ENCODE peak calls at places on chromosome 6, in four cellular contexts. One of them, this sample, is unnamed.

GRCh38 chr6:109166643-109167042 is 71.3 kb downstream of the CEP57L1 start:
- DNase-seq in right lobe of liver: no peak
- DNase-seq in transverse colon: no peak
- DNase-seq in uterus: no peak
- DNase-seq in this sample: no peak

GRCh38 chr6:112061605-112062004 is 7.7 kb downstream of the CCN6 start:
- DNase-seq in transverse colon: no peak
- DNase-seq in right lobe of liver: no peak
- DNase-seq in uterus: no peak
- DNase-seq in this sample: no peak

GRCh38 chr6:15255481-15256414 is 9.9 kb downstream of the JARID2 start:
- DNase-seq in uterus: no peak
- DNase-seq in transverse colon: no peak
- DNase-seq in right lobe of liver: no peak
- DNase-seq in this sample: no peak

GRCh38 chr6:36682328-36683144 is 4.0 kb downstream of the CDKN1A start:
- DNase-seq in uterus: peak
- DNase-seq in right lobe of liver: peak
- DNase-seq in transverse colon: peak
- DNase-seq in this sample: peak

GRCh38 chr6:23357185-23357745 is 768.8 kb upstream of the NRSN1 start:
- DNase-seq in uterus: no peak
- DNase-seq in right lobe of liver: no peak
- DNase-seq in transverse colon: no peak
- DNase-seq in this sample: no peak

GRCh38 chr6:56509031-56509430 is 133.7 kb downstream of the DST start:
- DNase-seq in right lobe of liver: no peak
- DNase-seq in transverse colon: no peak
- DNase-seq in uterus: no peak
- DNase-seq in this sample: no peak

GRCh38 chr6:167450631-167451030 is 125.7 kb downstream of the TTLL2 start:
- DNase-seq in transverse colon: peak
- DNase-seq in right lobe of liver: no peak
- DNase-seq in uterus: no peak
- DNase-seq in this sample: no peak

GRCh38 chr6:73455865-73456629 is 4.0 kb upstream of the CGAS start:
- DNase-seq in uterus: no peak
- DNase-seq in right lobe of liver: no peak
- DNase-seq in transverse colon: no peak
- DNase-seq in this sample: no peak

GRCh38 chr6:66993272-66993671 is 1286.2 kb upstream of the EYS start:
- DNase-seq in uterus: no peak
- DNase-seq in right lobe of liver: no peak
- DNase-seq in transverse colon: no peak
- DNase-seq in this sample: no peak

GRCh38 chr6:44738652-44739141 is 351.2 kb downstream of the CDC5L start:
- DNase-seq in uterus: no peak
- DNase-seq in transverse colon: no peak
- DNase-seq in right lobe of liver: peak
- DNase-seq in this sample: no peak

GRCh38 chr6:53306819-53307347 is 41.9 kb downstream of the ELOVL5 start:
- DNase-seq in transverse colon: no peak
- DNase-seq in uterus: no peak
- DNase-seq in right lobe of liver: peak
- DNase-seq in this sample: no peak

GRCh38 chr6:37745748-37746147 is 48.1 kb upstream of the MDGA1 start:
- DNase-seq in transverse colon: no peak
- DNase-seq in right lobe of liver: no peak
- DNase-seq in uterus: no peak
- DNase-seq in this sample: no peak

GRCh38 chr6:97963148-97963680 is 680.2 kb upstream of the MMS22L start:
- DNase-seq in transverse colon: no peak
- DNase-seq in right lobe of liver: no peak
- DNase-seq in uterus: no peak
- DNase-seq in this sample: no peak

GRCh38 chr6:142696123-142696522 is 248.9 kb downstream of the HIVEP2 start:
- DNase-seq in right lobe of liver: no peak
- DNase-seq in uterus: no peak
- DNase-seq in transverse colon: no peak
- DNase-seq in this sample: no peak

GRCh38 chr6:33271098-33271607 is 523 bp downstream of the VPS52 start:
- DNase-seq in transverse colon: no peak
- DNase-seq in uterus: no peak
- DNase-seq in right lobe of liver: no peak
- DNase-seq in this sample: no peak

GRCh38 chr6:4059115-4059777 is 19.7 kb downstream of the FAM217A start:
- DNase-seq in uterus: no peak
- DNase-seq in transverse colon: no peak
- DNase-seq in right lobe of liver: no peak
- DNase-seq in this sample: no peak

GRCh38 chr6:39558079-39558478 is 167.1 kb downstream of the KIF6 start:
- DNase-seq in transverse colon: no peak
- DNase-seq in uterus: no peak
- DNase-seq in right lobe of liver: no peak
- DNase-seq in this sample: no peak

GRCh38 chr6:137707590-137708360 is 159.3 kb upstream of the TNFAIP3 start:
- DNase-seq in uterus: peak
- DNase-seq in right lobe of liver: peak
- DNase-seq in transverse colon: peak
- DNase-seq in this sample: no peak

GRCh38 chr6:33809619-33810018 is 5.8 kb upstream of the MLN start:
- DNase-seq in uterus: no peak
- DNase-seq in right lobe of liver: no peak
- DNase-seq in transverse colon: no peak
- DNase-seq in this sample: no peak

GRCh38 chr6:13431861-13432465 is 55.4 kb downstream of the GFOD1 start:
- DNase-seq in transverse colon: no peak
- DNase-seq in uterus: no peak
- DNase-seq in right lobe of liver: no peak
- DNase-seq in this sample: no peak

GRCh38 chr6:17986656-17987575 is 519 bp downstream of the KIF13A start:
- DNase-seq in uterus: peak
- DNase-seq in right lobe of liver: peak
- DNase-seq in transverse colon: peak
- DNase-seq in this sample: peak

GRCh38 chr6:16654703-16655102 is 106.6 kb downstream of the ATXN1 start:
- DNase-seq in right lobe of liver: no peak
- DNase-seq in transverse colon: no peak
- DNase-seq in uterus: no peak
- DNase-seq in this sample: no peak

GRCh38 chr6:10528170-10528981 is 7.2 kb downstream of the GCNT2 start:
- DNase-seq in transverse colon: peak
- DNase-seq in uterus: no peak
- DNase-seq in right lobe of liver: peak
- DNase-seq in this sample: no peak

GRCh38 chr6:18081669-18082037 is 40.8 kb downstream of the NHLRC1 start:
- DNase-seq in transverse colon: no peak
- DNase-seq in right lobe of liver: no peak
- DNase-seq in uterus: no peak
- DNase-seq in this sample: no peak

GRCh38 chr6:148309301-148309700 is 33.3 kb upstream of the SASH1 start:
- DNase-seq in transverse colon: no peak
- DNase-seq in right lobe of liver: no peak
- DNase-seq in uterus: no peak
- DNase-seq in this sample: no peak

GRCh38 chr6:132418566-132418965 is 17.3 kb upstream of the MOXD1 start:
- DNase-seq in uterus: no peak
- DNase-seq in transverse colon: no peak
- DNase-seq in right lobe of liver: no peak
- DNase-seq in this sample: no peak

GRCh38 chr6:15351631-15352030 is 105.8 kb downstream of the JARID2 start:
- DNase-seq in right lobe of liver: no peak
- DNase-seq in uterus: peak
- DNase-seq in transverse colon: no peak
- DNase-seq in this sample: peak

GRCh38 chr6:135887069-135887468 is 35.6 kb downstream of the PDE7B start:
- DNase-seq in right lobe of liver: no peak
- DNase-seq in uterus: no peak
- DNase-seq in transverse colon: no peak
- DNase-seq in this sample: no peak

GRCh38 chr6:26175428-26176181 is 88.4 kb downstream of the HFE start:
- DNase-seq in uterus: no peak
- DNase-seq in right lobe of liver: no peak
- DNase-seq in transverse colon: peak
- DNase-seq in this sample: no peak

GRCh38 chr6:9523462-9523861 is 891.4 kb downstream of the TFAP2A start:
- DNase-seq in uterus: no peak
- DNase-seq in transverse colon: no peak
- DNase-seq in right lobe of liver: no peak
- DNase-seq in this sample: no peak

GRCh38 chr6:111844921-111845320 is 28.3 kb downstream of the FYN start:
- DNase-seq in transverse colon: no peak
- DNase-seq in uterus: no peak
- DNase-seq in right lobe of liver: no peak
- DNase-seq in this sample: no peak

GRCh38 chr6:37608587-37608986 is 89.1 kb downstream of the MDGA1 start:
- DNase-seq in right lobe of liver: no peak
- DNase-seq in uterus: no peak
- DNase-seq in transverse colon: no peak
- DNase-seq in this sample: no peak

GRCh38 chr6:4460595-4461475 is 315.4 kb upstream of the CDYL start:
- DNase-seq in transverse colon: peak
- DNase-seq in uterus: peak
- DNase-seq in right lobe of liver: no peak
- DNase-seq in this sample: peak

GRCh38 chr6:33885121-33886057 is 81.6 kb upstream of the MLN start:
- DNase-seq in right lobe of liver: no peak
- DNase-seq in uterus: peak
- DNase-seq in transverse colon: peak
- DNase-seq in this sample: no peak

DNA sequence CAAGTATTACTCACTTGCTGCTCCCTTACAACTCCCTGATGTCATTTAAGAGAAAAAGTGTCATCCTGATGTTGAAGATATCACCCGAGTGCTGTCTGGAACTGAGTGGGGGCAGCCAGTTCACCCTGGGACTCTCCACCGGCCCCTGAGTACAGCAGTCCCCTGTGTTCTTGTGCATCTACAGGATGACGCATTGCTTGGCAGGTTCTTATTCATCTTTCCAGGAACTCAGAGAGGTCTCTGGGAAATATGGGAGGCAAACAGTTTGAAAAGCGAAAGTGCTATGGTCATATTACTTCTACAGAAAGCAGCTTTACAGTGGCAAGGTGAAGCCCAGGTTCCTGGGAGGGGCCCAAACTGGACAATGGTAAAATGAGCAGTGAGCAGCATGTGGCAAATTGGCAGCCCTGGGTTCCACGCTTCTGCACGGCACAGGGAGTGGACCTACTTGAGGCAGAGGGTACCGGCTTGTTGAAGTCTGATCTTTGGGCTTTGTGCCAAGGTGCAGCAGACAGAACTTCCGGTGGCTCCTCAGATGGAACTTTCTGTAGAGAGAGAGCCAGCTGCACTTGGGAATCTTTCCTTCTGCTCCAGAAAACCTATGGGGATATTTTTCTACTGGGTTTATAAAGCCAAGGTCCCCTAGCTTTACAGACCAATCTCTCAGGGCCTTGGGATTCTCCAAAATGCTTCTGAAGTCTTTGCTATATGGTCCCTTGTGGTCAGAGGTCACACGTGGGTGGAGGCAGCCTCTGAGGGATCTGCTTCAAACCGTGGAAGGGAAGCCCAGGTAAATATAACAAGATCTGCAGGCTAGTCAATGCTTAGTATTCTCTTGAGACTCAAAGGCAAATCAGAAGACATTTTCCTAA is 128.3 kb downstream of the MAP3K7 start:
- DNase-seq in uterus: no peak
- DNase-seq in right lobe of liver: no peak
- DNase-seq in transverse colon: no peak
- DNase-seq in this sample: no peak
- TF ChIP-seq POLR2A in uterus: no peak
- TF ChIP-seq POLR2A in right lobe of liver: no peak
- TF ChIP-seq POLR2A in transverse colon: no peak
- TF ChIP-seq POLR2A in this sample: no peak

GRCh38 chr6:133965817-133966360 is 12.9 kb downstream of the TBPL1 start:
- DNase-seq in right lobe of liver: no peak
- DNase-seq in uterus: no peak
- DNase-seq in transverse colon: peak
- DNase-seq in this sample: no peak
- TF ChIP-seq POLR2A in right lobe of liver: no peak
- TF ChIP-seq POLR2A in uterus: no peak
- TF ChIP-seq POLR2A in transverse colon: no peak
- TF ChIP-seq POLR2A in this sample: no peak

GRCh38 chr6:139028658-139029469 is at the start of gene ABRACL:
- DNase-seq in right lobe of liver: peak
- DNase-seq in transverse colon: peak
- DNase-seq in uterus: peak
- DNase-seq in this sample: peak
- TF ChIP-seq POLR2A in right lobe of liver: peak
- TF ChIP-seq POLR2A in transverse colon: peak
- TF ChIP-seq POLR2A in uterus: no peak
- TF ChIP-seq POLR2A in this sample: peak

DNA sequence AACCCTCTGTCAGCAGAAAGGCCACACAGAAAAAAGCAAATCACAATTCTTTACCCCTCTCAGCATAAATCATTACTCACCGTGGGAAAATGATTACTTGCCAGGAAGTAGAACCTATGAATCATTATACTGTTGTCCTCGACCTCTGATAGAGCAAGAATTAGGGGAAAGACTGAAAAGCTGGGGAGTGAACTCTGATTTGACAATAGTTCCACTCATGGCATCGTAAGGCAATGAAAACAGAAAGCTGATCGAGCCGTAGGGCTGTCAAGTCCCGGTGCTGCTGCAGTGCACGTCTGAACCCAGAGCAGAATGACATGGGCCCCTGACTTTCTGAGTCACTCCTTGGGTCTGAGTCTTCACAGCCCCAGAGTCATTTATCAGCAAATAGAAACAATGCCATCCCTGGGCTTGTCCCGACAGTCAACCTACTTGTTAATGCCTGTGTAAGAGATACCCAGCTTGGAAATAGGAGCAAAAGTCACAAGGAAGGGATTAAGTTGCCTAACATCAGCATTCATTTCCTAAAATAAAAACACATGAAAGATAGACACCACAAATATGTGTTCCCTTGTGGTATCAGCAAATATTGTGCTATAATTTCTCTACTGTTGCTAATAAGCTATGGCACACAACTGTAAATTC is 224.8 kb upstream of the MARCKS start:
- DNase-seq in uterus: no peak
- DNase-seq in transverse colon: peak
- DNase-seq in right lobe of liver: no peak
- DNase-seq in this sample: no peak
- TF ChIP-seq POLR2A in uterus: no peak
- TF ChIP-seq POLR2A in transverse colon: peak
- TF ChIP-seq POLR2A in right lobe of liver: peak
- TF ChIP-seq POLR2A in this sample: peak